ENCODE peak calls at places on chromosomes 16 and 17, in seven cellular contexts. M is K562, A is GM12891, H is HepG2, G is GM12878, U is SK-N-SH, S is H1. C is an unnamed sample.

GRCh38 chr17:79036181-79036580 is 12.2 kb downstream of the C1QTNF1 start:
- DNase-seq in S (no peak), A (no peak), M (no peak), H (no peak), U (no peak), G (no peak), C (no peak)

GRCh38 chr17:39231587-39232551 is 6.1 kb upstream of the STAC2 start:
- DNase-seq in U (peak), M (peak), H (no peak), A (peak), S (no peak), G (no peak), C (peak)

GRCh38 chr17:58283674-58284612 is 3.2 kb upstream of the MPO start:
- DNase-seq in S (no peak), U (no peak), M (no peak), H (no peak), A (no peak), G (no peak), C (no peak)

GRCh38 chr17:43673516-43674323 is 12.0 kb upstream of the MEOX1 start:
- DNase-seq in U (peak), M (peak), H (peak), S (no peak), G (no peak), A (no peak), C (peak)

GRCh38 chr17:37261286-37261685 is 114.5 kb upstream of the C17orf78 start:
- DNase-seq in U (no peak), H (no peak), S (no peak), A (no peak), M (no peak), G (no peak), C (no peak)

GRCh38 chr17:40065041-40065770 is 2.4 kb downstream of the THRA start:
- DNase-seq in S (no peak), A (no peak), G (no peak), H (no peak), U (peak), M (no peak), C (no peak)

GRCh38 chr17:78252111-78252634 is 20.7 kb downstream of the TMEM235 start:
- DNase-seq in G (no peak), H (no peak), A (peak), S (no peak), U (no peak), M (no peak), C (no peak)

GRCh38 chr16:50547340-50547865 is 793 bp upstream of the NKD1 start:
- DNase-seq in H (peak), U (peak), A (peak), M (peak), S (no peak), G (peak), C (peak)

GRCh38 chr17:50935201-50936124 is 69.3 kb upstream of the TOB1 start:
- DNase-seq in H (peak), A (no peak), M (no peak), S (no peak), G (no peak), U (no peak), C (no peak)

GRCh38 chr17:35780876-35781409 is 14.5 kb downstream of the MMP28 start:
- DNase-seq in G (no peak), H (no peak), U (no peak), A (no peak), M (no peak), S (no peak), C (no peak)

GRCh38 chr16:8063151-8063550 is 527.2 kb downstream of the TMEM114 start:
- DNase-seq in U (no peak), M (no peak), H (no peak), S (no peak), G (no peak), A (no peak), C (no peak)

GRCh38 chr16:15650698-15651161 is 685 bp downstream of the NDE1 start:
- DNase-seq in A (peak), M (peak), G (no peak), U (peak), S (no peak), H (no peak), C (no peak)

GRCh38 chr17:75559958-75560533 is 27.6 kb upstream of the MYO15B start:
- DNase-seq in A (no peak), H (no peak), S (no peak), M (no peak), G (no peak), U (no peak), C (no peak)

GRCh38 chr17:65987988-65988387 is 203.9 kb downstream of the CEP112 start:
- DNase-seq in G (peak), S (no peak), U (no peak), A (no peak), M (peak), H (peak), C (no peak)

GRCh38 chr16:66903544-66904427 is 14.9 kb downstream of the CDH16 start:
- DNase-seq in U (peak), H (no peak), S (no peak), A (peak), M (no peak), G (no peak), C (peak)

GRCh38 chr17:34668206-34668605 is 88.8 kb downstream of the TMEM132E start:
- DNase-seq in H (no peak), G (no peak), U (no peak), A (no peak), S (no peak), M (no peak), C (no peak)

GRCh38 chr17:9241774-9242496 is 220.6 kb downstream of the NTN1 start:
- DNase-seq in M (no peak), S (no peak), U (no peak), A (no peak), H (no peak), G (no peak), C (no peak)

GRCh38 chr16:85754403-85754802 is 3.5 kb upstream of the C16orf74 start:
- DNase-seq in A (no peak), U (no peak), M (no peak), H (no peak), S (no peak), G (no peak), C (no peak)

GRCh38 chr17:56665864-56666263 is 72.4 kb downstream of the NOG start:
- DNase-seq in U (no peak), A (no peak), M (no peak), S (no peak), G (no peak), H (no peak), C (no peak)

GRCh38 chr17:62720126-62720850 is 87.8 kb downstream of the MARCHF10 start:
- DNase-seq in A (no peak), S (no peak), M (peak), H (peak), G (peak), U (no peak), C (no peak)

GRCh38 chr17:79923974-79924638 is 84.9 kb upstream of the CBX4 start:
- DNase-seq in G (no peak), A (no peak), S (peak), M (peak), H (peak), U (peak), C (no peak)

GRCh38 chr17:77506371-77506991 is 365.7 kb downstream of the SEC14L1 start:
- DNase-seq in H (no peak), A (no peak), G (no peak), S (no peak), U (peak), M (no peak), C (no peak)

GRCh38 chr16:83995756-83996155 is 27.7 kb downstream of the NECAB2 start:
- DNase-seq in A (no peak), H (no peak), M (peak), S (no peak), U (no peak), G (no peak), C (no peak)

GRCh38 chr16:71923941-71924690 is 28.8 kb downstream of the IST1 start:
- DNase-seq in U (no peak), M (no peak), G (no peak), S (no peak), H (no peak), A (no peak), C (no peak)

GRCh38 chr17:42818379-42818778 is 5.7 kb downstream of the BECN1 start:
- DNase-seq in G (no peak), M (no peak), A (no peak), U (no peak), H (no peak), S (no peak), C (no peak)

GRCh38 chr17:78241277-78242023 is 10.0 kb downstream of the TMEM235 start:
- DNase-seq in S (no peak), M (peak), U (peak), H (peak), G (no peak), A (no peak), C (no peak)

GRCh38 chr17:68646626-68647526 is 45.7 kb upstream of the FAM20A start:
- DNase-seq in U (no peak), G (no peak), S (no peak), H (no peak), A (no peak), M (no peak), C (no peak)

GRCh38 chr17:61349350-61349749 is 50.3 kb upstream of the TBX2 start:
- DNase-seq in M (peak), H (peak), S (no peak), A (no peak), G (no peak), U (no peak), C (no peak)

GRCh38 chr17:7817643-7817964 is 16.4 kb upstream of the KDM6B start:
- DNase-seq in M (no peak), U (no peak), S (no peak), A (no peak), H (no peak), G (no peak), C (no peak)

GRCh38 chr17:43169561-43170139 is 1.4 kb upstream of the NBR1 start:
- DNase-seq in H (peak), G (no peak), A (no peak), M (peak), U (peak), S (no peak), C (peak)

GRCh38 chr17:44733753-44734152 is 25.0 kb upstream of the ADAM11 start:
- DNase-seq in M (peak), U (no peak), A (no peak), G (no peak), H (peak), S (no peak), C (no peak)

GRCh38 chr17:32020943-32021617 is 13.9 kb downstream of the LRRC37B start:
- DNase-seq in S (no peak), G (no peak), M (no peak), A (no peak), U (no peak), H (no peak), C (no peak)

GRCh38 chr16:4407543-4408322 is 8.7 kb downstream of the CORO7 start:
- DNase-seq in S (no peak), M (no peak), U (no peak), A (no peak), H (no peak), G (no peak), C (no peak)

GRCh38 chr16:86566601-86566965 is at the start of gene FOXC2:
- DNase-seq in U (peak), A (no peak), H (no peak), M (no peak), S (no peak), G (no peak), C (no peak)

GRCh38 chr16:88478889-88479794 is 26.1 kb downstream of the ZFPM1 start:
- DNase-seq in H (no peak), U (peak), M (no peak), G (no peak), S (no peak), A (no peak), C (no peak)

GRCh38 chr17:71011389-71011788 is 842.1 kb downstream of the KCNJ2 start:
- DNase-seq in H (no peak), G (no peak), S (no peak), A (no peak), U (peak), M (peak), C (no peak)

GRCh38 chr16:28091706-28092105 is 28.2 kb upstream of the GSG1L start:
- DNase-seq in U (no peak), H (no peak), A (no peak), S (no peak), G (no peak), M (no peak), C (no peak)

GRCh38 chr17:64687959-64688358 is 25.9 kb upstream of the SMURF2 start:
- DNase-seq in M (no peak), U (no peak), H (no peak), A (no peak), G (no peak), S (no peak), C (no peak)

GRCh38 chr16:22380529-22380928 is 6.1 kb upstream of the CDR2 start:
- DNase-seq in A (no peak), S (no peak), G (no peak), H (no peak), U (no peak), M (no peak), C (no peak)

DNA sequence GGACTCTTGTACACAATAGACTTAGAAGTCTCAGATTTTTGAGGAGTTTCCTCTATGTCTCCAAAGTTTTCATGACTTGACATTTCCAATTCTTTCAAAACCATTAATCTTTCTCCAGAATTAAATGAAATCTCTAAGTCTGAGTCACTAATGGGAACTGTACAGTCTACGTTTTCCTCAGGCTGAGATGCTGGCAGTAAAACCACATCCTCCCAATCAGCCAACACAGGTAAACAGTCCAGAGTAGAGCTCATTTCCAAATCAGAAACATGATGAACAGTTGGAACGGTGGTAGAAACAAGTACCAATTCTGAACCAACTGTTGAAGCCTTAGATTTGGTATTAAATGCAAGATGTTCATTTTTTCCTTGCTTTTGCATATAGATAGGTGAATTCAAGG is 7.9 kb downstream of the ERI2 start:
- DNase-seq in H (no peak), A (no peak), G (no peak), M (no peak), U (no peak), S (no peak), C (no peak)
- TF ChIP-seq TAF1 in H (no peak), A (no peak), G (no peak), M (no peak), U (no peak), S (no peak), C (no peak)

GRCh38 chr16:79912592-79913310 is 312.2 kb upstream of the MAF start:
- DNase-seq in A (no peak), M (no peak), G (no peak), U (no peak), S (no peak), H (no peak), C (no peak)
- TF ChIP-seq TAF1 in A (no peak), M (no peak), G (no peak), U (no peak), S (no peak), H (no peak), C (no peak)

GRCh38 chr16:761580-761979 is 1.0 kb downstream of the MSLN start:
- DNase-seq in H (no peak), S (no peak), M (no peak), G (no peak), U (no peak), A (no peak), C (no peak)

GRCh38 chr16:759110-759910 is 1.2 kb upstream of the MSLN start:
- DNase-seq in A (no peak), M (no peak), G (no peak), U (no peak), S (no peak), H (no peak), C (no peak)

GRCh38 chr16:762049-762513 is 1.5 kb downstream of the MSLN start:
- DNase-seq in G (no peak), A (no peak), U (no peak), H (no peak), S (no peak), M (no peak), C (no peak)

GRCh38 chr16:760065-760464 is 469 bp upstream of the MSLN start:
- DNase-seq in U (no peak), M (no peak), S (no peak), A (no peak), H (no peak), G (no peak), C (no peak)

DNA sequence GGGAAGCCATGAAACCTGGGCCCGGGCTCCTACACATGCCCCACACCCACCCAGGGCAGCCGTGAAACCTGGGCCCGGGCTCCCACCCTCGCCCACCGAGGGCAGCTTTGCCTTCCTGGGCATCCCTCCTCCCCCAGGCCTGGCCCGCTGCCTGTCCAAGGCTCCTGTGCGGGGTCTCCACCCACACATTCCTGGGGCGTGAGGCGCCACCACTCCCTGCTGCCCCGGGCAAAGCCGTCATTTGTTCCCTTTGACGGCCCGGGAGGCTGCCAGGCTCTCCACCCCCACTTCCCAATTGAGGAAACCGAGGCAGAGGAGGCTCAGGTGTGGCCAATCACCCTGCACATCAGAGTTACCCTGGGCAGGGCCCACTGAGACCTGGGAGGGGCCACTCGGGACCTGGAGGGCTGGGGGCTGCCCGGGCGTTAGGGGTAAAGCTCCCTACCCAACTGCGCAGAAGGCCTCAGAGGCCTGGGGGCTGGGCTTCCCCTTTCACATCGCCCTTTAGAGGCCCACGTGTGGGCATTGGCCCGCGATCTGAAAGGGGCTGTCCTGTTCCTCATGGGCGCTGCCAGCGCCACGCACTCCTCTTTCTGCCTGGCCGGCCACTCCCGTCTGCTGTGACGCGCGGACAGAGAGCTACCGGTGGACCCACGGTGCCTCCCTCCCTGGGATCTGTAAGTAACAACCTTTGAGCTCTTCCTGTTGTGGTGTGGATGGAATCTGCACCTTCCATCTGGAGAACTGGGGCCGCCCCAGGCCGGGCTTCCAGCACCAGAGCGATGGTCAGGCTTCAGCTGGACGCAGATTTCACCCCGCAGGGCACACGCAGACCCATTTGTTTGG is at the start of gene MSLN:
- DNase-seq in G (no peak), A (no peak), M (no peak), S (no peak), U (no peak), H (peak), C (no peak)
- TF ChIP-seq TAF1 in G (no peak), A (no peak), M (no peak), S (no peak), U (no peak), H (no peak), C (no peak)

GRCh38 chr16:58011652-58012051 is 10.4 kb downstream of the USB1 start:
- DNase-seq in A (no peak), M (no peak), U (no peak), H (peak), G (no peak), S (no peak), C (no peak)
- TF ChIP-seq TAF1 in A (no peak), M (no peak), U (no peak), H (no peak), G (no peak), S (no peak), C (no peak)

DNA sequence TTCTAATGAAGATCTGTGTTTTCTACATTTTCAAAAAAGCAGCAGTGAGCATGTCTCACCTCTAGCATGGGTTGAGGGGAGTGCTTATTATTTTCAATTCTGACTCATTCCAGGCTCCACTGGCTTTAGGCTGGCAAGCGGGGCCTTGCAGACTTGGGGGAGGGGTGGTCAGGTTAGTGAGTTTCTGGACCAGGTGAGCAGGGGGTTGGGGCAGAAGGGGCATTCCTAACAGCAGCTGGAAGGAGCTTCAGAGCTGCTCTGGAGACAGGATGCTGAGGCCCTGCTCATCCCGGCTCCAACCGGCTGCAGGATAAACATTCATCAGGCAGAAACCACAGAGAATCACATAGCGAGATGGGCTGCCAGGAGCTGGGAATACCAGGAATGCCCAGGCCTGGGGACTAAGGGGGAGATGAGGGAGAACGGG is 10.5 kb upstream of the KRT19 start:
- DNase-seq in S (no peak), M (no peak), H (no peak), G (no peak), U (no peak), A (no peak), C (no peak)
- TF ChIP-seq TAF1 in S (no peak), M (no peak), H (no peak), G (no peak), U (peak), A (no peak), C (no peak)

DNA sequence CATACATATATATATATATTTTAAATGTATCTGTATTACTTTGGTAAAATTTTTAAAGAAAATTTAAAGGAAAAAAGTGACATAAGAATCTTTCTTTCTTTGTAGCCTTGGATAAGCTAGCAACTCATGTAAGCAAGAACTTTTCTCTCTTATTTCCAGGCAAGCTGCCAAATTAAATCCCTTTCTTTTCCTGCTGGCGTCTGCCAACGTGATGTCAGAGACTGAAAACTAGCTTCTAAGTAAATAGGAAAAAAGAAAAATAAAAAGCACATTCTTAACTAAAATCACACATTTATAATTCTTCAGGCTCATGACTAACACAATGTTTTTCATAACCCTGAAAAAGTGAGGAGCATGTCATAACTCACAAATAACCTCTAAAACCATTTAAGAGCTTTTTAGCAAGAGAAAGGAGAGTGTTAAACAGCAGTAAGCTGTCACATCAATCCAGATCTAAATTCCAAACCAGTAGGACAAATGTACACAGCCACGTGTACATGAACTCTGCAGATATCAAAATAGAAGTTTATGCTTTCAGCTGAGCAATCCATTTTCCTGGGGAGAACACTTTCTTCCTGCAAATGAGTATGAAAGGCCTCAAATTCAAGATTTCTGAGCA is 110.0 kb downstream of the N4BP1 start:
- DNase-seq in A (no peak), S (no peak), U (peak), H (no peak), G (no peak), M (no peak), C (no peak)
- TF ChIP-seq TAF1 in A (no peak), S (no peak), U (no peak), H (no peak), G (no peak), M (no peak), C (no peak)